ENCODE peak calls at places on chromosome 14, in eight cellular contexts. H is Panc1, I is sigmoid colon, M is breast epithelium, T is GM12878, D is GM23338, V is endothelial cell of umbilical vein, O is K562. E is an unnamed sample. For H3K4me1, the result is how much of the 10 kb centered on the place peaks cover.

GRCh38 chr14:97866664-97867063 is 1069.5 kb downstream of the VRK1 start:
- DNase-seq in H (no peak), I (no peak), M (no peak), T (no peak), D (peak), V (no peak), O (no peak), E (no peak)

GRCh38 chr14:56741325-56741724 is 69.0 kb downstream of the OTX2 start:
- DNase-seq in H (no peak), I (no peak), M (no peak), T (no peak), D (no peak), V (no peak), O (no peak), E (no peak)

GRCh38 chr14:105527381-105528196 is 1.2 kb downstream of the TMEM121 start:
- DNase-seq in H (no peak), I (no peak), M (no peak), T (no peak), D (no peak), V (no peak), O (no peak), E (no peak)

GRCh38 chr14:20719777-20720176 is 25.9 kb upstream of the EDDM3A start:
- DNase-seq in H (no peak), I (no peak), M (no peak), T (no peak), D (no peak), V (no peak), O (no peak), E (peak)

GRCh38 chr14:36658091-36659009 is 3.3 kb upstream of the PAX9 start:
- DNase-seq in H (no peak), I (no peak), M (no peak), T (no peak), D (peak), V (no peak), O (no peak), E (no peak)

GRCh38 chr14:97033556-97034081 is 236.4 kb downstream of the VRK1 start:
- DNase-seq in H (no peak), I (no peak), M (no peak), T (no peak), D (peak), V (no peak), O (no peak), E (no peak)

GRCh38 chr14:74437654-74438053 is 11.6 kb upstream of the SYNDIG1L start:
- DNase-seq in H (no peak), I (no peak), M (no peak), T (no peak), D (peak), V (peak), O (peak), E (no peak)

GRCh38 chr14:21498540-21499526 is 12.3 kb downstream of the METTL3 start:
- DNase-seq in H (no peak), I (no peak), M (no peak), T (no peak), D (peak), V (peak), O (peak), E (no peak)

GRCh38 chr14:71648725-71649124 is 283.5 kb upstream of the RGS6 start:
- DNase-seq in H (no peak), I (no peak), M (no peak), T (no peak), D (no peak), V (no peak), O (no peak), E (no peak)

GRCh38 chr14:69543341-69544249 is 31.1 kb downstream of the CCDC177 start:
- DNase-seq in H (peak), I (no peak), M (no peak), T (no peak), D (peak), V (peak), O (no peak), E (peak)

GRCh38 chr14:99769123-99769522 is 24.1 kb upstream of the EML1 start:
- DNase-seq in H (no peak), I (peak), M (no peak), T (no peak), D (no peak), V (no peak), O (no peak), E (no peak)

GRCh38 chr14:101604228-101604934 is 43.1 kb downstream of the DIO3 start:
- DNase-seq in H (no peak), I (no peak), M (no peak), T (no peak), D (no peak), V (no peak), O (no peak), E (no peak)

DNA sequence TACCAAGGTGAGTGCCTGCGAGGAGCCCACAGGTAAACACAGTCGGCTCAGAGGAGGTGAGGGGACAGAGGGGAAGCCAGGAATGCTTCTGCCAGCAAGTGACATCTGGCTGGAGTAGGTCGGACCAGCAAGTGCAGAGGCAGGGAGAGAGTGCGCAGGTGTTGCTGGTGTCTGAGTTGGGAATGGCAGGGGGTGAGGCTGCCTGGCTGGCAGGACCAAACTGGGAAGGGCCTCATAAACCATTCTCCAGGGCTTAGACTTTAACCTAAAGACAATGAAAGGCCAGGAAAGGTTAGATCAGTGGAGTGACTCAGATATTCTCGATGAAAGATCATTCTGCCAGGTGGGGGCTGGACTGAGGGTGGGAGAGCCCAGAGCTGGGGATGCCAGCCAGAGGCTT is 66.4 kb downstream of the ITPK1 start:
- DNase-seq in H (no peak), I (no peak), M (no peak), T (no peak), D (no peak), V (peak), O (no peak), E (no peak)
- H3K4me1 ChIP-seq in H (under half), I (half or more), M (under half), T (under half), D (half or more), V (under half), O (under half), E (under half)

GRCh38 chr14:61152851-61153364 is 128.2 kb downstream of the TMEM30B start:
- DNase-seq in H (no peak), I (no peak), M (no peak), T (no peak), D (no peak), V (no peak), O (no peak), E (no peak)
- H3K27ac ChIP-seq in H (no peak), I (no peak), M (peak), T (no peak), D (no peak), V (no peak), O (no peak), E (no peak)

DNA sequence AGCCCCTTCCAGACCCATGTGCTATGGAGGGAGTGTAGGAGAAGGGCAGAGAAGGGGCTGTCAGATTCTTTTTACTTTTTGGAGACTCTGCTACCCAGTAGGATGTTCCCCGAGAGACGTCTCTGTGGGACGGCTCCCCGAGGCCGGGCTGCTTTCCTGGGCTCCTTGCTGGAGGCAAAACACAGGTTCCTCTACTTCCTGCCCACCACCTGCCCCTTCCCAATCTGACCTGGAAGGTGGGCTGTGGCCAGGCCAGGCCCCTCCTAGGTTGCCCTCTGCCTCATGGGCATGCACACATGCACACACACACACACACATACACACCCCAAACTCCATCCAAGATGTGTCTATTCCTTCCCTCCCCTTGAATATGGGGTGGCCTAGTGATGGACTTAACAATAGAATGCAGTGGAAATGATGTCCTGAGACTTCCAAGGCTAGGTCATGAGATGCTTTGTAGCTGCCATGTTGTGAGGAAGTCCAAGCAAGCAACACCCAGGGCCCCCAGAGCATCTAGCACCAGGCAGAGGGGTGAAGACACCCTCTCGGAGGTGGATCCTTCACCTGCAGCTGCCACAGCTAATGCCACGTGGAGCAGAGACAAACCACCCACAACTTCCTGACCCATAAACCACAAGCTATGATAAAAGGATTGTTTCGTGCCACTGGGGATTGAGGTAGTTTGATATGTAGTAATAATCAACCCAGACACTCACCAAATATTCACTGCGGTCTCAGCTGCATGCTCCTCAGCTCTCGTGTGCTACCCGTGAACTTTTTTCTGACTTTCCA is 1.6 kb upstream of the ASB2 start:
- DNase-seq in H (no peak), I (no peak), M (no peak), T (peak), D (no peak), V (no peak), O (no peak), E (no peak)
- TF ChIP-seq POLR2AphosphoS5 in H (no peak), I (no peak), M (no peak), T (peak), D (no peak), V (no peak), O (no peak), E (no peak)

DNA sequence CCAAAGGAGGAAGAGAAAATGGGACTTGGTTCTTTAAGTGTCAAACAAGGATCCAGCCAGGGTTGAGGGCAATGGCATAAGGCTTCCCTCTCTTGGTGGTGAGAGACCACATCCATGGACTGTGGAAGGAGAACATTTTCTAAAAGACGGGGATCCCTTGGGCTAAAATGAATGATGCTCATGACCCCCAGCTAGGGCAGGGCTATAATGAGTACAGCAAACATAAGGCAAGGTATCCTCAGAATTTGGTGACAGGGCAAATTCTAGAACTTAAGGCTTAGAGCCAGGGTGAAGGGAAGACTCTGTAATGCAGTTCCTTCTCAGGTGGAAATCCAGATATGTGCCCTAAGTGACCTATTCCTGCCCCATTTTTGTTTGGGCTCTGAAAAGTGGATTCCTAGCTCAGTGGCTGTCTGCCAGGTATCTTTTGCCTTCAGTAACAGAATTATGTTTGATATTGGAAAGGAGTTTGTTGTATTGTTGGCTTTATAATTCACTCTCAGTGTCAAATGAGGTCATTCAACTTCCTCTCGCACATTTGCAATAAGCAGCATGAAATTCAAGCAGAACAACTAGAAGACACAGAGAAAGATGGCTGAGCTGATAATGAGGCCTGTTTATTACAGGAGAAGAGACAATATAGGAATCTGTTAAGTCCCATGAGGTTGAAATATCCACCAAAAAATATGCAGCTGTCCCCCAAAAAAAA is 76.8 kb downstream of the DAD1 start:
- DNase-seq in H (no peak), I (no peak), M (no peak), T (no peak), D (no peak), V (peak), O (no peak), E (no peak)
- H3K4me1 ChIP-seq in H (under half), I (half or more), M (under half), T (half or more), D (under half), V (under half), O (under half), E (under half)

DNA sequence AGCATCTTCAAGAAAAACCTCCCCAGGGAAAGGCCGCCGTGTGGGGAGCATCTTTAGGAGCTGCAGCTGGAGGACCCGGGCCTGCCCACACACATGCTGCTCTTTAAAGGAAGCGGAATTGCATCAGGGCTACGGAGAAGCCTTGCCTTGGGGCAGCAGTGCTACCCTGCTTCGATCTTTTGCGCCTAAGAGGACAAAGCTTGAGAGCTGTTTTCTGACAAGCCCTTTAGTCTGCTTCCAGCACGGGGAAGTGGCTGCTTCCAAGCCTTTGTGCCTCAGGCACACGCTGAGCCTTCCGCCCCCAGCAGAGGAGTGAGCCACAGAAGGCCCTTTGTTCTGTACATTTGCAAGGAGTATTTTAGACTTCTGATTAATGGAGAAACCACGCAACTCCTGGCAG is 31.5 kb downstream of the COA8 start:
- DNase-seq in H (no peak), I (peak), M (no peak), T (no peak), D (peak), V (no peak), O (no peak), E (no peak)
- H3K27ac ChIP-seq in H (peak), I (peak), M (peak), T (no peak), D (peak), V (no peak), O (no peak), E (peak)

DNA sequence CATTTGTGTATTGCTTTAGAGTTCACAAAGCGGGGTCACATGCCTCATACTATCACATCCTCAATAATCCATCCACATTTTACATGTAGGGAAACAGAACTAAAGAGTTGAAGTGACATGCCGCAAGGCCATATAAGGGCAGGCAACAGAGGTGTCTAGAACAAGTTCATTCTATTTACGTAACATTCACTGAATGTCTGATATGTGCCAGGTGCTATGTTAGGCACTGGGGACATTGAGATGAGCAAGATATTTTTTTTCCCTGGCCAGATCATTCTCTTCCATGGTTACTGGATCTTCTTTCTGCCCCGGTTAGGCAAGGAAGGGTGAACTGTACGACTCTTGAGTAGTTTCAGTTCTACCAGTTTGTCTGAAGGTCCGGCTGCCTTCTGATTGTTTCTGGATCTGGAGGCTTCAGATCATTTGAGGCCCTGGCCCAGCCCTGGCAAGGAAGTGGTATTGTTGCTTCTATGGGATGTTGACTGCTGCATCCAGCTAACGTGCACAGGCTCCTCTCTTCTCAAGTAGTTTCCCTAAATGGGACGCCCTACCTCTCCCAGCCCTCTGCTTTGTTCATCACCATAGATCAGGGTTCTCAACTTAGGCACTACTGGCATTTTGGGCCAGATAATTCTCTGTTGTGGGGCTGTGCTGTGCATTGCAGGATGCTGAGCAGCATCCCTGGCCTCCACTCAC is 12.1 kb downstream of the GPATCH2L start:
- DNase-seq in H (no peak), I (no peak), M (no peak), T (no peak), D (no peak), V (no peak), O (no peak), E (no peak)
- TF ChIP-seq POLR2AphosphoS5 in H (no peak), I (no peak), M (no peak), T (peak), D (no peak), V (no peak), O (no peak), E (no peak)